ENCODE peak calls at places on chromosomes 5 and 9, in seven cellular contexts. A is SK-N-SH, S is K562, P is HCT116, I is HepG2, H is GM12878, C is H1. D is an unnamed sample.

GRCh38 chr5:123545506-123545905 is 33.5 kb downstream of the CSNK1G3 start:
- DNase-seq in A (no peak), S (peak; percentile 28), P (no peak), I (no peak), H (no peak), C (no peak), D (peak; percentile 22)

GRCh38 chr9:127715443-127716337 is at the start of the genes PTRH1 and TTC16:
- DNase-seq in A (peak; percentile 99), S (peak; percentile 98), P (peak; percentile 93), I (peak; percentile 89), H (peak; percentile 72), C (peak; percentile 99), D (peak; percentile 54)

GRCh38 chr9:129863059-129863690 is 27.9 kb downstream of the USP20 start:
- DNase-seq in A (peak; percentile 85), S (peak; percentile 98), P (no peak), I (no peak), H (no peak), C (no peak), D (no peak)

GRCh38 chr9:75739884-75740611 is 150.4 kb upstream of the PCSK5 start:
- DNase-seq in A (no peak), S (no peak), P (no peak), I (no peak), H (no peak), C (no peak), D (no peak)

GRCh38 chr5:101278917-101279316 is 375.8 kb upstream of the ST8SIA4 start:
- DNase-seq in A (no peak), S (no peak), P (no peak), I (no peak), H (no peak), C (no peak), D (no peak)

GRCh38 chr9:80059191-80059590 is 487.4 kb downstream of the TLE4 start:
- DNase-seq in A (no peak), S (no peak), P (no peak), I (no peak), H (no peak), C (no peak), D (no peak)

GRCh38 chr5:39709032-39709431 is 284.3 kb upstream of the DAB2 start:
- DNase-seq in A (no peak), S (no peak), P (no peak), I (no peak), H (no peak), C (no peak), D (no peak)

GRCh38 chr9:131273146-131273545 is 3.2 kb downstream of the FAM78A start:
- DNase-seq in A (no peak), S (peak; percentile 94), P (no peak), I (no peak), H (no peak), C (no peak), D (no peak)

GRCh38 chr9:123322771-123323481 is 33.1 kb upstream of the CRB2 start:
- DNase-seq in A (no peak), S (no peak), P (no peak), I (no peak), H (no peak), C (no peak), D (no peak)

GRCh38 chr5:157944077-157944633 is 85.2 kb upstream of the CLINT1 start:
- DNase-seq in A (no peak), S (no peak), P (no peak), I (no peak), H (no peak), C (no peak), D (no peak)

GRCh38 chr5:111551120-111551519 is 38.8 kb upstream of the STARD4 start:
- DNase-seq in A (no peak), S (no peak), P (no peak), I (no peak), H (no peak), C (no peak), D (no peak)

GRCh38 chr9:118362123-118362522 is 657.9 kb downstream of the TLR4 start:
- DNase-seq in A (no peak), S (no peak), P (no peak), I (no peak), H (no peak), C (no peak), D (no peak)

GRCh38 chr5:2213121-2213730 is 330.5 kb upstream of the IRX4 start:
- DNase-seq in A (no peak), S (no peak), P (no peak), I (no peak), H (no peak), C (no peak), D (no peak)

GRCh38 chr5:1832511-1833250 is 31.5 kb downstream of the NDUFS6 start:
- DNase-seq in A (peak; percentile 8), S (no peak), P (no peak), I (no peak), H (no peak), C (no peak), D (no peak)

GRCh38 chr5:61052870-61053269 is 107.9 kb downstream of the NDUFAF2 start:
- DNase-seq in A (no peak), S (no peak), P (peak; percentile 93), I (peak; percentile 54), H (no peak), C (no peak), D (peak; percentile 91)

GRCh38 chr5:6551287-6551954 is 81.4 kb downstream of the NSUN2 start:
- DNase-seq in A (no peak), S (no peak), P (no peak), I (no peak), H (no peak), C (no peak), D (no peak)

DNA sequence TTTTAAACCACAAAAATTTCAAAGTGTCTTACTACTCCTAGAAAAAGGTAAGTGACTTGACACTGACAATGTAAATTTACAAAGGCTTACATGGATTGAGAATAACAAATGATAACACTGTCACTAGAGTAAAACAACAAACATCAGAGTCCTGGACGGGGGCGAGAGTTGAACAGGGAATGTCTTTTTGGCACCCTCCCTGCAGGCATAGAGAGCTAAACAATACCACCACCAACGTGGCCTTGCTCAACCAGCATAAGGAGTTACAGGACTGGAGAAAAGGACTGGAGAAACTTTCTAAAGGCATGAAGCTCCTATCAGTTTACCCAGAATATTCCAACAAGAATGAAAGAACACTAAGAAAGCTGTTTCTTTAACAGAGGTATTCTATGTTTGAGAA is 55.3 kb downstream of the PTBP3 start:
- DNase-seq in A (no peak), S (no peak), P (no peak), I (peak; percentile 6), H (no peak), C (no peak), D (no peak)
- TF ChIP-seq SIN3A in A (no peak), S (no peak), P (no peak), I (no peak), H (no peak), C (no peak), D (no peak)

GRCh38 chr5:172870261-172870806 is 36.3 kb downstream of the ERGIC1 start:
- DNase-seq in A (no peak), S (no peak), P (no peak), I (no peak), H (no peak), C (no peak), D (no peak)

GRCh38 chr5:172868436-172868923 is 34.4 kb downstream of the ERGIC1 start:
- DNase-seq in A (no peak), S (no peak), P (peak; percentile 31), I (peak; percentile 89), H (no peak), C (no peak), D (no peak)

GRCh38 chr5:172867761-172868435 is 33.8 kb downstream of the ERGIC1 start:
- DNase-seq in A (no peak), S (no peak), P (no peak), I (no peak), H (no peak), C (no peak), D (no peak)

GRCh38 chr5:172869734-172870133 is 35.7 kb downstream of the ERGIC1 start:
- DNase-seq in A (no peak), S (no peak), P (no peak), I (no peak), H (no peak), C (no peak), D (no peak)

DNA sequence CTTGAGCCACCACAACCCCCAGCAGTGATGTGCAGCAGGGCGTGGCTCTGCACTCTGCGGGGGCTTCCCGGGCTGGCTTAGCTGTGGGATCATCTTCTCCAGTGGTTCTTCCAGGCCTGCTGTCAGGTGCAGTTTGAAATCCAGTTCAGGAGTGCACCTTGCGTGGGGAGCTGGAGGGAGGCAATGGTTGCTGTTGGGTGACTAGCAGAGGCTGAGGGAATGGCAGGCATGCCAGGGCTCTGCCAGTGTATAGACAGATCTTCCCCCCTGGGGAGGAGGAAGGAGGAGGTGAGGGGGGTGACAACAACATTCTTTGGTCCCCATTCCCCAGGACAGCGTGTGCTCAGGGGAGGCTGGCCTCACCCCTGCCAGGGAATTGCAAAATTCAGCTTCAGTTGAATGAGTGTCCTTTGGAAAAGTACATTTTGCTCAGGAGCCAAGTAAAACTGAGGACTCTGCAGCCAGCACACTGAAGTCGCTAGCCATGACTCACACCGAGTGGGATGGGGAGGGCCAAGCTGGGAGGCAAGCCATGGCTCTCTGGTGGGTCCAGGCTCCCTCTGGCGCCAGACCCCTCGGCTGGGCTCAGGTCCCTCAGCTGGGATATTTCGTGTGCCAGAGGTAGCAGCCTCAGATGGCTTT is 35.0 kb downstream of the ERGIC1 start:
- DNase-seq in A (peak; percentile 39), S (peak; percentile 32), P (peak; percentile 21), I (peak; percentile 64), H (no peak), C (no peak), D (peak; percentile 79)
- TF ChIP-seq SIN3A in A (no peak), S (no peak), P (no peak), I (no peak), H (no peak), C (no peak), D (no peak)

DNA sequence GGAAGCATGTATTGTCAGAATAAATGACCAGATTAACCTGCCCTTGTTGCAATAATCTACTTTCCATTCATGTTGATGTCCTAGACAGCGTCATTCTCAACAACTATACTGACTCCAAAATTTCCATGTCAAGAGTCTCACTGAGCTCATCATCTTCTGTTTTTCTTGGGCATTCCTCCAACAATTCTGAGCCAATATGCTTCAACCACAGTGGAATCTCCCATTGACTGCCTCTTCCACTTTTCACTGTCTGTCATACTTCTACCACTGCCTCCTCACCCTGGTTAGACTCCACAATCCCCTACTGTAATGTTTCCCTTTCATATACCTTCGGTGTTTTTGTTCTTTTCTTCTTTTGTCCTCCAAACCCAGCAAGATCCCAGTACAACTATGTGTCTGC is 162.8 kb downstream of the TLE1 start:
- DNase-seq in A (no peak), S (no peak), P (no peak), I (no peak), H (no peak), C (no peak), D (no peak)
- TF ChIP-seq SIN3A in A (no peak), S (no peak), P (no peak), I (no peak), H (no peak), C (no peak), D (no peak)

GRCh38 chr9:9337129-9337528 is 1275.7 kb downstream of the PTPRD start:
- DNase-seq in A (no peak), S (no peak), P (no peak), I (no peak), H (no peak), C (no peak), D (no peak)
- TF ChIP-seq SIN3A in A (no peak), S (no peak), P (no peak), I (no peak), H (no peak), C (no peak), D (no peak)

GRCh38 chr9:26228273-26228672 is 550.0 kb upstream of the TUSC1 start:
- DNase-seq in A (no peak), S (no peak), P (no peak), I (no peak), H (no peak), C (no peak), D (no peak)
- TF ChIP-seq SIN3A in A (no peak), S (no peak), P (no peak), I (no peak), H (no peak), C (no peak), D (no peak)

D was measured in Panc1.